ENCODE peak calls at places on chromosomes 13 and 19, in seven cellular contexts. One of them, this sample, is unnamed. For H3K4me1 and H3K36me3, the result is how much of the 10 kb centered on the place peaks cover.

GRCh38 chr19:53994811-53995210 is 3.4 kb downstream of the CACNG6 start:
- DNase-seq in adrenal gland: no peak
- DNase-seq in IMR-90: peak
- DNase-seq in K562: no peak
- DNase-seq in breast epithelium: no peak
- DNase-seq in stomach: no peak
- DNase-seq in uterus: no peak
- DNase-seq in this sample: no peak

GRCh38 chr19:30719991-30720329 is 347.8 kb downstream of the ZNF536 start:
- DNase-seq in adrenal gland: peak
- DNase-seq in IMR-90: no peak
- DNase-seq in K562: no peak
- DNase-seq in breast epithelium: no peak
- DNase-seq in stomach: no peak
- DNase-seq in uterus: peak
- DNase-seq in this sample: no peak

GRCh38 chr13:38564751-38565150 is 122.1 kb upstream of the FREM2 start:
- DNase-seq in adrenal gland: no peak
- DNase-seq in IMR-90: no peak
- DNase-seq in K562: no peak
- DNase-seq in breast epithelium: no peak
- DNase-seq in stomach: no peak
- DNase-seq in uterus: no peak
- DNase-seq in this sample: no peak

GRCh38 chr13:33167521-33167920 is 118.0 kb downstream of the STARD13 start:
- DNase-seq in adrenal gland: no peak
- DNase-seq in IMR-90: no peak
- DNase-seq in K562: no peak
- DNase-seq in breast epithelium: no peak
- DNase-seq in stomach: no peak
- DNase-seq in uterus: no peak
- DNase-seq in this sample: no peak

GRCh38 chr19:45451181-45451849 is 16.5 kb upstream of the FOSB start:
- DNase-seq in adrenal gland: peak
- DNase-seq in IMR-90: peak
- DNase-seq in K562: no peak
- DNase-seq in breast epithelium: peak
- DNase-seq in stomach: peak
- DNase-seq in uterus: peak
- DNase-seq in this sample: no peak

GRCh38 chr13:25151626-25152025 is 20.5 kb downstream of the AMER2 start:
- DNase-seq in adrenal gland: no peak
- DNase-seq in IMR-90: no peak
- DNase-seq in K562: no peak
- DNase-seq in breast epithelium: no peak
- DNase-seq in stomach: no peak
- DNase-seq in uterus: no peak
- DNase-seq in this sample: no peak

GRCh38 chr19:49104229-49104864 is 9.8 kb upstream of the LIN7B start:
- DNase-seq in adrenal gland: no peak
- DNase-seq in IMR-90: no peak
- DNase-seq in K562: peak
- DNase-seq in breast epithelium: no peak
- DNase-seq in stomach: no peak
- DNase-seq in uterus: no peak
- DNase-seq in this sample: no peak

GRCh38 chr13:99467764-99468163 is 33.5 kb upstream of the TM9SF2 start:
- DNase-seq in adrenal gland: no peak
- DNase-seq in IMR-90: peak
- DNase-seq in K562: no peak
- DNase-seq in breast epithelium: no peak
- DNase-seq in stomach: no peak
- DNase-seq in uterus: no peak
- DNase-seq in this sample: no peak

GRCh38 chr13:24223341-24224231 is 63.1 kb downstream of the SPATA13 start:
- DNase-seq in adrenal gland: no peak
- DNase-seq in IMR-90: no peak
- DNase-seq in K562: no peak
- DNase-seq in breast epithelium: no peak
- DNase-seq in stomach: no peak
- DNase-seq in uterus: no peak
- DNase-seq in this sample: no peak

GRCh38 chr13:49216334-49216733 is 3.8 kb upstream of the MLNR start:
- DNase-seq in adrenal gland: no peak
- DNase-seq in IMR-90: no peak
- DNase-seq in K562: no peak
- DNase-seq in breast epithelium: no peak
- DNase-seq in stomach: no peak
- DNase-seq in uterus: no peak
- DNase-seq in this sample: no peak

GRCh38 chr13:49220035-49220855 is at the start of gene MLNR:
- DNase-seq in adrenal gland: no peak
- DNase-seq in IMR-90: no peak
- DNase-seq in K562: peak
- DNase-seq in breast epithelium: no peak
- DNase-seq in stomach: no peak
- DNase-seq in uterus: no peak
- DNase-seq in this sample: no peak

GRCh38 chr13:49218493-49219051 is 1.6 kb upstream of the MLNR start:
- DNase-seq in adrenal gland: no peak
- DNase-seq in IMR-90: peak
- DNase-seq in K562: no peak
- DNase-seq in breast epithelium: no peak
- DNase-seq in stomach: no peak
- DNase-seq in uterus: no peak
- DNase-seq in this sample: no peak

GRCh38 chr13:49219647-49220034 is 497 bp upstream of the MLNR start:
- DNase-seq in adrenal gland: no peak
- DNase-seq in IMR-90: no peak
- DNase-seq in K562: no peak
- DNase-seq in breast epithelium: no peak
- DNase-seq in stomach: no peak
- DNase-seq in uterus: no peak
- DNase-seq in this sample: no peak

DNA sequence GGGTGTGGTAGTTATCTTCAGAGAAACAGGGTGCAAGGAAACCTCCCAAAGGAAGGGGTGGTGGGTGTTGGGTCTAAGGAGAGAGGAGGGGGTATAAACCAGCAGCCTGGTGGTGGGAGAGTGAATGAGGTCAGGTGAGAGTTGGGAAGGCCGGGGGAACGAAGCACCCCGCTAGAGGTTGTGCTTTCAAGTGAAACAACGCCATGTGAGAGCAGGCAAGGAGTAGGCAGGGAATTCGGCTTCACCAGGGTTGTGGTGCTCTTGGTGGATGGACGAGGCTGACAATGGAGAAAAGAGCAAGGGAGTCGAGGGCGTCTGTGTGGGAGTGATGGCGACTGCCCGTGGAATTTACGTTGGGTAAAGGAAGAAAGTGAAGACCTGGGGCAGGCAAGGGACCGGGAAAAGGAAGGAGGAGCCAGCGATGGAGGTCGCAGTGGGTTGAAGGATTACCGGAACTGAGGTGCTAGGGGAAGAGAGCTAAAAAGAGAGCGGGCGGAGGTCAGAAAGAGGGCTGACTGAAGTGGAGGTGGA is 2.1 kb upstream of the MLNR start:
- DNase-seq in adrenal gland: no peak
- DNase-seq in IMR-90: no peak
- DNase-seq in K562: no peak
- DNase-seq in breast epithelium: no peak
- DNase-seq in stomach: no peak
- DNase-seq in uterus: no peak
- DNase-seq in this sample: no peak
- H3K4me1 ChIP-seq in adrenal gland: under half
- H3K4me1 ChIP-seq in IMR-90: under half
- H3K4me1 ChIP-seq in K562: under half
- H3K4me1 ChIP-seq in breast epithelium: under half
- H3K4me1 ChIP-seq in stomach: half or more
- H3K4me1 ChIP-seq in uterus: under half
- H3K4me1 ChIP-seq in this sample: under half

GRCh38 chr19:1478934-1479707 is at the start of gene C19orf25:
- DNase-seq in adrenal gland: peak
- DNase-seq in IMR-90: peak
- DNase-seq in K562: peak
- DNase-seq in breast epithelium: peak
- DNase-seq in stomach: peak
- DNase-seq in uterus: peak
- DNase-seq in this sample: peak
- TF ChIP-seq POLR2A in adrenal gland: peak
- TF ChIP-seq POLR2A in IMR-90: peak
- TF ChIP-seq POLR2A in K562: peak
- TF ChIP-seq POLR2A in breast epithelium: peak
- TF ChIP-seq POLR2A in stomach: no peak
- TF ChIP-seq POLR2A in uterus: peak
- TF ChIP-seq POLR2A in this sample: no peak

DNA sequence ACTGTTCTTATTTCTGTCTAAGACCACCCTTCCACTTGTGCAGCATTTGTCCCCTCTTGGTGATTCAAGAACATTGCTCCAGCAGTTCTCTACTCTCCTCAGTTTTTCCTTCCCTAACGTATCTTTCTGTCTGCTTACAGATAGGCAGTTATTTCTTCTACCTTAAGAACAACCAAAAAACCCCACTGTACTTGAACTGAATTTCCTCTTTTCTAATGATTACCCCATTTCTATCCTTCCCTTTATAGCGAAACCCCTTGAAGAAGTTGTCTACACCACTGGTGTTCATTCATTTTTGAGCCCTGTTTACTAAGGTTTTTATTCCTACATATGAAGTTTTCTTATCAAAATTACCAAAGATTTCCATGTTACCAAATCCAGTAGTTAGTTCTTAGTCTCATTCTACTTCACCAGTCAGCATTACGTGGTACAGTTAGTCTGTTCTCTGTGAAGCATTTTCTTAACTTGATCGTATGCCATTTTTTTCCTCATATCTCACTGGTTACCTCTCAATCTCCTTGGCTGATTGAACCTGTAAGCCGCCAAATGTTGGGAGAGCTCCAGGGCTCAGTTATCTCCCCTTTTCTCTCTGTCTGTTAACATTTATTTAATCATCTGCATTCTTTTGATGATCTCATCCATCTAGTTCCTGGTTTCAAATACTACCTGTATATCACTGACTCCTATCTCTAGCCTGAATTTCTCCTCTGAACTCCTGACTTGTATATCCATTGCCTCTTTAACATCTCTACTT is 9.0 kb downstream of the LSM14A start:
- DNase-seq in adrenal gland: no peak
- DNase-seq in IMR-90: no peak
- DNase-seq in K562: no peak
- DNase-seq in breast epithelium: no peak
- DNase-seq in stomach: no peak
- DNase-seq in uterus: no peak
- DNase-seq in this sample: no peak
- H3K36me3 ChIP-seq in adrenal gland: under half
- H3K36me3 ChIP-seq in IMR-90: under half
- H3K36me3 ChIP-seq in K562: under half
- H3K36me3 ChIP-seq in breast epithelium: under half
- H3K36me3 ChIP-seq in stomach: under half
- H3K36me3 ChIP-seq in uterus: under half
- H3K36me3 ChIP-seq in this sample: under half

GRCh38 chr13:109387438-109387837 is 398.9 kb downstream of the IRS2 start:
- DNase-seq in adrenal gland: no peak
- DNase-seq in IMR-90: no peak
- DNase-seq in K562: no peak
- DNase-seq in breast epithelium: no peak
- DNase-seq in stomach: no peak
- DNase-seq in uterus: no peak
- DNase-seq in this sample: no peak
- H3K4me1 ChIP-seq in adrenal gland: under half
- H3K4me1 ChIP-seq in IMR-90: under half
- H3K4me1 ChIP-seq in K562: under half
- H3K4me1 ChIP-seq in breast epithelium: under half
- H3K4me1 ChIP-seq in stomach: under half
- H3K4me1 ChIP-seq in uterus: under half
- H3K4me1 ChIP-seq in this sample: under half

DNA sequence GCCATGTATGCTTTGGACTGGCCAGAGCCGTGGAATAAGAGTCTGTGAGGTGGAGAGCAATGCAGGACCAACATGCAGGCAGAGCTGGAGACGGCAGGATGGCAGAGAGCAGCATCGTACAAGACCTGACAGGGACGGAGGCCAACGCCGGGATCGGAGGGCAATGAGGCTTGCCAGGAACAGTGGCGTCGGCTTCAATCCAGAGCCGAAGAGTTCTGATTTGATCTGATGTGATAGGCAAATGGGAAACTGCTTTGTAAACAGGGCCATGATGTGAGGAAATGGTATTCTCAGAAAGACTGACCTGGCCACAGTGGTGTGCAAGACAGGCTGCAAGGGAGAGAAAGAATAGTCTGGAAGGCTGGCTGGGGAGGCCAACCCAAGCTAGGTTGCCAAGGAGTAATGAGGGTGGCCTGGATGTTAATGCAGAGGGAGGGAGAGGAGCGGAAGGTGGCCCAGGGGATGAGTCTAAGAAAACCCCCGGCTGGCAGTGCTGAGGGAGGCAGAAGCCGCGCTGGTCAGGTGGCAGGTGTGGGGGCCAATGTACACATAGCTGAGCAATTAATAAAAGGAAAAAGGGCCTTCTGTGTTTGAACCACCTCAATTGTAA is 26.7 kb downstream of the RCBTB2 start:
- DNase-seq in adrenal gland: no peak
- DNase-seq in IMR-90: no peak
- DNase-seq in K562: no peak
- DNase-seq in breast epithelium: no peak
- DNase-seq in stomach: no peak
- DNase-seq in uterus: no peak
- DNase-seq in this sample: no peak
- TF ChIP-seq POLR2A in adrenal gland: no peak
- TF ChIP-seq POLR2A in IMR-90: no peak
- TF ChIP-seq POLR2A in K562: no peak
- TF ChIP-seq POLR2A in breast epithelium: no peak
- TF ChIP-seq POLR2A in stomach: no peak
- TF ChIP-seq POLR2A in uterus: no peak
- TF ChIP-seq POLR2A in this sample: no peak

This sample was measured in esophagus squamous epithelium.